ENCODE peak calls at places on chromosomes 2 and 18, in four cellular contexts. One of them, this sample, is unnamed.
A peak's percentile ranks its signal among the peaks of the same experiment; 100 is the strongest.

GRCh38 chr2:142796161-142796560 is 81.3 kb upstream of the KYNU start:
- DNase-seq in GM12878: no peak
- DNase-seq in K562: no peak
- DNase-seq in HepG2: peak; percentile 31
- DNase-seq in this sample: peak; percentile 3

GRCh38 chr18:24063121-24063731 is 48.7 kb downstream of the TTC39C start:
- DNase-seq in GM12878: no peak
- DNase-seq in K562: no peak
- DNase-seq in HepG2: peak; percentile 21
- DNase-seq in this sample: no peak

GRCh38 chr2:174753038-174753633 is 11.1 kb downstream of the CHRNA1 start:
- DNase-seq in GM12878: peak; percentile 27
- DNase-seq in K562: no peak
- DNase-seq in HepG2: no peak
- DNase-seq in this sample: no peak

GRCh38 chr18:74724186-74724585 is 126.5 kb downstream of the ZNF407 start:
- DNase-seq in GM12878: no peak
- DNase-seq in K562: no peak
- DNase-seq in HepG2: no peak
- DNase-seq in this sample: no peak

GRCh38 chr2:64952896-64953482 is 36.2 kb upstream of the SLC1A4 start:
- DNase-seq in GM12878: no peak
- DNase-seq in K562: no peak
- DNase-seq in HepG2: no peak
- DNase-seq in this sample: no peak

GRCh38 chr18:10420561-10421352 is 33.7 kb upstream of the APCDD1 start:
- DNase-seq in GM12878: no peak
- DNase-seq in K562: no peak
- DNase-seq in HepG2: no peak
- DNase-seq in this sample: no peak

GRCh38 chr18:13480856-13481255 is 245.5 kb downstream of the FAM210A start:
- DNase-seq in GM12878: no peak
- DNase-seq in K562: no peak
- DNase-seq in HepG2: no peak
- DNase-seq in this sample: no peak

GRCh38 chr2:69013123-69013836 is at the start of gene ANTXR1:
- DNase-seq in GM12878: no peak
- DNase-seq in K562: peak; percentile 11
- DNase-seq in HepG2: peak; percentile 45
- DNase-seq in this sample: peak; percentile 93

GRCh38 chr2:23584054-23584745 is 199.2 kb downstream of the KLHL29 start:
- DNase-seq in GM12878: no peak
- DNase-seq in K562: no peak
- DNase-seq in HepG2: no peak
- DNase-seq in this sample: no peak

GRCh38 chr18:47953471-47953931 is 23.0 kb upstream of the SMAD2 start:
- DNase-seq in GM12878: no peak
- DNase-seq in K562: no peak
- DNase-seq in HepG2: no peak
- DNase-seq in this sample: peak; percentile 40

GRCh38 chr2:225040862-225041209 is 1.4 kb downstream of the DOCK10 start:
- DNase-seq in GM12878: no peak
- DNase-seq in K562: no peak
- DNase-seq in HepG2: no peak
- DNase-seq in this sample: no peak

GRCh38 chr18:63775166-63775730 is at the start of gene SERPINB7:
- DNase-seq in GM12878: no peak
- DNase-seq in K562: no peak
- DNase-seq in HepG2: no peak
- DNase-seq in this sample: no peak

GRCh38 chr2:173550143-173550542 is 195.5 kb downstream of the CDCA7 start:
- DNase-seq in GM12878: no peak
- DNase-seq in K562: no peak
- DNase-seq in HepG2: no peak
- DNase-seq in this sample: no peak

GRCh38 chr2:22854588-22854987 is 530.4 kb upstream of the KLHL29 start:
- DNase-seq in GM12878: no peak
- DNase-seq in K562: no peak
- DNase-seq in HepG2: no peak
- DNase-seq in this sample: no peak

GRCh38 chr2:191382801-191383200 is 137.6 kb downstream of the MYO1B start:
- DNase-seq in GM12878: no peak
- DNase-seq in K562: no peak
- DNase-seq in HepG2: peak; percentile 87
- DNase-seq in this sample: no peak

GRCh38 chr18:5895300-5895885 is at the start of gene TMEM200C:
- DNase-seq in GM12878: no peak
- DNase-seq in K562: no peak
- DNase-seq in HepG2: no peak
- DNase-seq in this sample: peak; percentile 72

GRCh38 chr2:141791521-141791920 is 339.3 kb downstream of the LRP1B start:
- DNase-seq in GM12878: no peak
- DNase-seq in K562: no peak
- DNase-seq in HepG2: no peak
- DNase-seq in this sample: no peak

GRCh38 chr2:67842375-67842959 is 220.3 kb downstream of the C1D start:
- DNase-seq in GM12878: no peak
- DNase-seq in K562: no peak
- DNase-seq in HepG2: no peak
- DNase-seq in this sample: no peak

GRCh38 chr2:44137048-44137447 is 31.6 kb upstream of the PPM1B start:
- DNase-seq in GM12878: no peak
- DNase-seq in K562: no peak
- DNase-seq in HepG2: no peak
- DNase-seq in this sample: no peak

GRCh38 chr2:128780434-128781080 is 461.9 kb upstream of the HS6ST1 start:
- DNase-seq in GM12878: no peak
- DNase-seq in K562: no peak
- DNase-seq in HepG2: no peak
- DNase-seq in this sample: no peak

GRCh38 chr18:7721532-7721931 is 154.4 kb downstream of the PTPRM start:
- DNase-seq in GM12878: no peak
- DNase-seq in K562: no peak
- DNase-seq in HepG2: no peak
- DNase-seq in this sample: no peak

GRCh38 chr2:143209570-143210445 is 80.6 kb downstream of the ARHGAP15 start:
- DNase-seq in GM12878: no peak
- DNase-seq in K562: no peak
- DNase-seq in HepG2: no peak
- DNase-seq in this sample: no peak

GRCh38 chr2:159904565-159905281 is 106.7 kb upstream of the CD302 start:
- DNase-seq in GM12878: no peak
- DNase-seq in K562: peak; percentile 86
- DNase-seq in HepG2: no peak
- DNase-seq in this sample: peak; percentile 94

GRCh38 chr2:219919506-219919905 is 292.1 kb downstream of the SLC4A3 start:
- DNase-seq in GM12878: no peak
- DNase-seq in K562: no peak
- DNase-seq in HepG2: no peak
- DNase-seq in this sample: peak; percentile 8

GRCh38 chr2:136129601-136130000 is 11.7 kb upstream of the CXCR4 start:
- DNase-seq in GM12878: no peak
- DNase-seq in K562: no peak
- DNase-seq in HepG2: no peak
- DNase-seq in this sample: no peak

GRCh38 chr2:203928849-203929248 is 7.7 kb upstream of the ICOS start:
- DNase-seq in GM12878: no peak
- DNase-seq in K562: no peak
- DNase-seq in HepG2: no peak
- DNase-seq in this sample: peak; percentile 11

GRCh38 chr2:138707424-138708074 is 72.6 kb downstream of the NXPH2 start:
- DNase-seq in GM12878: no peak
- DNase-seq in K562: no peak
- DNase-seq in HepG2: no peak
- DNase-seq in this sample: no peak

GRCh38 chr2:32772623-32773221 is 144.9 kb downstream of the TTC27 start:
- DNase-seq in GM12878: no peak
- DNase-seq in K562: peak; percentile 60
- DNase-seq in HepG2: peak; percentile 48
- DNase-seq in this sample: peak; percentile 80

GRCh38 chr18:79923896-79924585 is 27.4 kb downstream of the SLC66A2 start:
- DNase-seq in GM12878: no peak
- DNase-seq in K562: no peak
- DNase-seq in HepG2: no peak
- DNase-seq in this sample: no peak

GRCh38 chr18:77129150-77129551 is 3.4 kb downstream of the MBP start:
- DNase-seq in GM12878: no peak
- DNase-seq in K562: no peak
- DNase-seq in HepG2: no peak
- DNase-seq in this sample: no peak

GRCh38 chr2:98465456-98466201 is 21.0 kb downstream of the INPP4A start:
- DNase-seq in GM12878: peak; percentile 91
- DNase-seq in K562: peak; percentile 47
- DNase-seq in HepG2: no peak
- DNase-seq in this sample: no peak

GRCh38 chr2:226664140-226664539 is 135.5 kb downstream of the IRS1 start:
- DNase-seq in GM12878: no peak
- DNase-seq in K562: no peak
- DNase-seq in HepG2: no peak
- DNase-seq in this sample: no peak

GRCh38 chr18:13660510-13660909 is 65.8 kb downstream of the FAM210A start:
- DNase-seq in GM12878: no peak
- DNase-seq in K562: no peak
- DNase-seq in HepG2: no peak
- DNase-seq in this sample: no peak

GRCh38 chr2:151766421-151767153 is 32.3 kb upstream of the NEB start:
- DNase-seq in GM12878: no peak
- DNase-seq in K562: peak; percentile 32
- DNase-seq in HepG2: no peak
- DNase-seq in this sample: no peak

DNA sequence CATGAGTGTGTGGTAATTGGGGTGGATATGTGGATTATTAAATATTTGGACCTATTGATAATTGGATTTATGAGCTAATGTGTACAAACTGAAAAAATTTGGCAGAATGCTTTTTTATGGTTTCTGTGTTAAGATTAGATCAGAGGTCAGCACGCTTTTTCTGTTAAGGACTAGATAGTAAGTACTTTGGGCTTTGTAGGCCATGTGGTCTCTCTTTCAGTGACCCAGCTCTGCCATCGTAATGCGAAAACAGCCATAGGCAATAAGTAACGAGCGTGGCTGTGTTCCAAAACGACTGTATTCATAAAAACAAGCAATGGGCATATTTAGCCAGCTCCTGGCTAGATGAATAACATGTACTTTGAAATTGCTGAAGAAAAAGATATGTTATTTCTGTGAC is 19.8 kb downstream of the CCDC138 start:
- DNase-seq in GM12878: no peak
- DNase-seq in K562: no peak
- DNase-seq in HepG2: no peak
- DNase-seq in this sample: no peak
- H3K36me3 ChIP-seq in GM12878: no peaks in the 10 kb centered on the region
- H3K36me3 ChIP-seq in K562: peaks cover 74% of the 10 kb centered on the region
- H3K36me3 ChIP-seq in HepG2: peaks cover 2% of the 10 kb centered on the region
- H3K36me3 ChIP-seq in this sample: peaks cover 21% of the 10 kb centered on the region

GRCh38 chr2:4962419-4962818 is 729.8 kb upstream of the SOX11 start:
- DNase-seq in GM12878: no peak
- DNase-seq in K562: no peak
- DNase-seq in HepG2: no peak
- DNase-seq in this sample: no peak

GRCh38 chr2:4963106-4963505 is 729.1 kb upstream of the SOX11 start:
- DNase-seq in GM12878: no peak
- DNase-seq in K562: no peak
- DNase-seq in HepG2: no peak
- DNase-seq in this sample: no peak

GRCh38 chr2:4964579-4964978 is 727.6 kb upstream of the SOX11 start:
- DNase-seq in GM12878: no peak
- DNase-seq in K562: no peak
- DNase-seq in HepG2: no peak
- DNase-seq in this sample: no peak
- TF ChIP-seq CREB1 in GM12878: no peak
- TF ChIP-seq CREB1 in K562: no peak
- TF ChIP-seq CREB1 in HepG2: no peak
- TF ChIP-seq CREB1 in this sample: no peak

GRCh38 chr2:11395971-11396689 is 51.7 kb upstream of the ROCK2 start:
- DNase-seq in GM12878: no peak
- DNase-seq in K562: no peak
- DNase-seq in HepG2: no peak
- DNase-seq in this sample: no peak
- TF ChIP-seq REST in GM12878: no peak
- TF ChIP-seq REST in K562: no peak
- TF ChIP-seq REST in HepG2: no peak
- TF ChIP-seq REST in this sample: no peak

GRCh38 chr2:20616341-20616871 is 34.5 kb downstream of the HS1BP3 start:
- DNase-seq in GM12878: no peak
- DNase-seq in K562: no peak
- DNase-seq in HepG2: no peak
- DNase-seq in this sample: no peak

GRCh38 chr2:20617081-20617575 is 33.8 kb downstream of the HS1BP3 start:
- DNase-seq in GM12878: no peak
- DNase-seq in K562: peak; percentile 73
- DNase-seq in HepG2: no peak
- DNase-seq in this sample: peak; percentile 51

GRCh38 chr2:20615046-20615465 is 35.8 kb downstream of the HS1BP3 start:
- DNase-seq in GM12878: no peak
- DNase-seq in K562: no peak
- DNase-seq in HepG2: no peak
- DNase-seq in this sample: no peak

GRCh38 chr2:20614201-20615045 is 36.5 kb downstream of the HS1BP3 start:
- DNase-seq in GM12878: no peak
- DNase-seq in K562: no peak
- DNase-seq in HepG2: peak; percentile 73
- DNase-seq in this sample: peak; percentile 47

GRCh38 chr2:20615466-20616241 is 35.2 kb downstream of the HS1BP3 start:
- DNase-seq in GM12878: no peak
- DNase-seq in K562: no peak
- DNase-seq in HepG2: peak; percentile 71
- DNase-seq in this sample: no peak
- H3K36me3 ChIP-seq in GM12878: no peaks in the 10 kb centered on the region
- H3K36me3 ChIP-seq in K562: no peaks in the 10 kb centered on the region
- H3K36me3 ChIP-seq in HepG2: no peaks in the 10 kb centered on the region
- H3K36me3 ChIP-seq in this sample: no peaks in the 10 kb centered on the region